ENCODE peak calls at places on chromosomes 6 and 20, in five cellular contexts. One of them, this sample, is unnamed.

GRCh38 chr6:84645563-84646266 is 118.7 kb downstream of the TBX18 start:
- DNase-seq in stimulated activated naive CD8-positive, alpha-beta T cell treated with anti-CD3 and anti-CD28 coated beads, Interleukin-15, Interleukin-2, amounts not matched to agents 100 U/mL and 50 U/mL, for 24 hours: no peak
- DNase-seq in T-helper 9 cell: no peak
- DNase-seq in NCI-H1105: no peak
- DNase-seq in GM10248: no peak
- DNase-seq in this sample: no peak

GRCh38 chr6:139587469-139587868 is 213.0 kb upstream of the CITED2 start:
- DNase-seq in stimulated activated naive CD8-positive, alpha-beta T cell treated with anti-CD3 and anti-CD28 coated beads, Interleukin-15, Interleukin-2, amounts not matched to agents 100 U/mL and 50 U/mL, for 24 hours: no peak
- DNase-seq in T-helper 9 cell: no peak
- DNase-seq in NCI-H1105: no peak
- DNase-seq in GM10248: no peak
- DNase-seq in this sample: no peak

GRCh38 chr20:43982016-43982415 is 67.4 kb downstream of the TOX2 start:
- DNase-seq in stimulated activated naive CD8-positive, alpha-beta T cell treated with anti-CD3 and anti-CD28 coated beads, Interleukin-15, Interleukin-2, amounts not matched to agents 100 U/mL and 50 U/mL, for 24 hours: no peak
- DNase-seq in T-helper 9 cell: no peak
- DNase-seq in NCI-H1105: no peak
- DNase-seq in GM10248: no peak
- DNase-seq in this sample: no peak

GRCh38 chr6:41921712-41921998 is 356 bp downstream of the BYSL start:
- DNase-seq in stimulated activated naive CD8-positive, alpha-beta T cell treated with anti-CD3 and anti-CD28 coated beads, Interleukin-15, Interleukin-2, amounts not matched to agents 100 U/mL and 50 U/mL, for 24 hours: no peak
- DNase-seq in T-helper 9 cell: no peak
- DNase-seq in NCI-H1105: no peak
- DNase-seq in GM10248: no peak
- DNase-seq in this sample: no peak

GRCh38 chr6:52362443-52363221 is 681 bp downstream of the PAQR8 start:
- DNase-seq in stimulated activated naive CD8-positive, alpha-beta T cell treated with anti-CD3 and anti-CD28 coated beads, Interleukin-15, Interleukin-2, amounts not matched to agents 100 U/mL and 50 U/mL, for 24 hours: peak
- DNase-seq in T-helper 9 cell: peak
- DNase-seq in NCI-H1105: peak
- DNase-seq in GM10248: peak
- DNase-seq in this sample: no peak

GRCh38 chr6:81683928-81684327 is 68.6 kb downstream of the TENT5A start:
- DNase-seq in stimulated activated naive CD8-positive, alpha-beta T cell treated with anti-CD3 and anti-CD28 coated beads, Interleukin-15, Interleukin-2, amounts not matched to agents 100 U/mL and 50 U/mL, for 24 hours: no peak
- DNase-seq in T-helper 9 cell: no peak
- DNase-seq in NCI-H1105: no peak
- DNase-seq in GM10248: no peak
- DNase-seq in this sample: no peak

GRCh38 chr20:47248448-47248966 is 108.0 kb downstream of the ZMYND8 start:
- DNase-seq in stimulated activated naive CD8-positive, alpha-beta T cell treated with anti-CD3 and anti-CD28 coated beads, Interleukin-15, Interleukin-2, amounts not matched to agents 100 U/mL and 50 U/mL, for 24 hours: no peak
- DNase-seq in T-helper 9 cell: no peak
- DNase-seq in NCI-H1105: no peak
- DNase-seq in GM10248: no peak
- DNase-seq in this sample: no peak

GRCh38 chr20:7993238-7993637 is 26.3 kb downstream of the TMX4 start:
- DNase-seq in stimulated activated naive CD8-positive, alpha-beta T cell treated with anti-CD3 and anti-CD28 coated beads, Interleukin-15, Interleukin-2, amounts not matched to agents 100 U/mL and 50 U/mL, for 24 hours: no peak
- DNase-seq in T-helper 9 cell: no peak
- DNase-seq in NCI-H1105: no peak
- DNase-seq in GM10248: no peak
- DNase-seq in this sample: no peak

GRCh38 chr6:138539882-138540281 is 40.6 kb upstream of the NHSL1 start:
- DNase-seq in stimulated activated naive CD8-positive, alpha-beta T cell treated with anti-CD3 and anti-CD28 coated beads, Interleukin-15, Interleukin-2, amounts not matched to agents 100 U/mL and 50 U/mL, for 24 hours: no peak
- DNase-seq in T-helper 9 cell: no peak
- DNase-seq in NCI-H1105: no peak
- DNase-seq in GM10248: no peak
- DNase-seq in this sample: no peak

GRCh38 chr6:55886185-55886836 is 10.9 kb upstream of the BMP5 start:
- DNase-seq in stimulated activated naive CD8-positive, alpha-beta T cell treated with anti-CD3 and anti-CD28 coated beads, Interleukin-15, Interleukin-2, amounts not matched to agents 100 U/mL and 50 U/mL, for 24 hours: no peak
- DNase-seq in T-helper 9 cell: no peak
- DNase-seq in NCI-H1105: peak
- DNase-seq in GM10248: no peak
- DNase-seq in this sample: peak

GRCh38 chr20:56893206-56893605 is 264.1 kb downstream of the TFAP2C start:
- DNase-seq in stimulated activated naive CD8-positive, alpha-beta T cell treated with anti-CD3 and anti-CD28 coated beads, Interleukin-15, Interleukin-2, amounts not matched to agents 100 U/mL and 50 U/mL, for 24 hours: peak
- DNase-seq in T-helper 9 cell: no peak
- DNase-seq in NCI-H1105: no peak
- DNase-seq in GM10248: no peak
- DNase-seq in this sample: no peak

GRCh38 chr6:29516108-29516507 is 28.4 kb upstream of the MAS1L start:
- DNase-seq in stimulated activated naive CD8-positive, alpha-beta T cell treated with anti-CD3 and anti-CD28 coated beads, Interleukin-15, Interleukin-2, amounts not matched to agents 100 U/mL and 50 U/mL, for 24 hours: peak
- DNase-seq in T-helper 9 cell: no peak
- DNase-seq in NCI-H1105: no peak
- DNase-seq in GM10248: no peak
- DNase-seq in this sample: peak

GRCh38 chr6:152268846-152269442 is 368.2 kb downstream of the SYNE1 start:
- DNase-seq in stimulated activated naive CD8-positive, alpha-beta T cell treated with anti-CD3 and anti-CD28 coated beads, Interleukin-15, Interleukin-2, amounts not matched to agents 100 U/mL and 50 U/mL, for 24 hours: no peak
- DNase-seq in T-helper 9 cell: no peak
- DNase-seq in NCI-H1105: no peak
- DNase-seq in GM10248: no peak
- DNase-seq in this sample: no peak

GRCh38 chr6:70124882-70125535 is 177.9 kb downstream of the COL9A1 start:
- DNase-seq in stimulated activated naive CD8-positive, alpha-beta T cell treated with anti-CD3 and anti-CD28 coated beads, Interleukin-15, Interleukin-2, amounts not matched to agents 100 U/mL and 50 U/mL, for 24 hours: no peak
- DNase-seq in T-helper 9 cell: no peak
- DNase-seq in NCI-H1105: no peak
- DNase-seq in GM10248: no peak
- DNase-seq in this sample: no peak

GRCh38 chr6:10384064-10384317 is 30.9 kb downstream of the TFAP2A start:
- DNase-seq in stimulated activated naive CD8-positive, alpha-beta T cell treated with anti-CD3 and anti-CD28 coated beads, Interleukin-15, Interleukin-2, amounts not matched to agents 100 U/mL and 50 U/mL, for 24 hours: no peak
- DNase-seq in T-helper 9 cell: no peak
- DNase-seq in NCI-H1105: no peak
- DNase-seq in GM10248: no peak
- DNase-seq in this sample: no peak

GRCh38 chr6:148523051-148523450 is 180.4 kb downstream of the SASH1 start:
- DNase-seq in stimulated activated naive CD8-positive, alpha-beta T cell treated with anti-CD3 and anti-CD28 coated beads, Interleukin-15, Interleukin-2, amounts not matched to agents 100 U/mL and 50 U/mL, for 24 hours: no peak
- DNase-seq in T-helper 9 cell: no peak
- DNase-seq in NCI-H1105: no peak
- DNase-seq in GM10248: no peak
- DNase-seq in this sample: no peak

GRCh38 chr6:116218172-116218633 is 35.7 kb downstream of the TSPYL4 start:
- DNase-seq in stimulated activated naive CD8-positive, alpha-beta T cell treated with anti-CD3 and anti-CD28 coated beads, Interleukin-15, Interleukin-2, amounts not matched to agents 100 U/mL and 50 U/mL, for 24 hours: no peak
- DNase-seq in T-helper 9 cell: no peak
- DNase-seq in NCI-H1105: no peak
- DNase-seq in GM10248: no peak
- DNase-seq in this sample: no peak

GRCh38 chr6:45531999-45532605 is 154.4 kb upstream of the SUPT3H start:
- DNase-seq in stimulated activated naive CD8-positive, alpha-beta T cell treated with anti-CD3 and anti-CD28 coated beads, Interleukin-15, Interleukin-2, amounts not matched to agents 100 U/mL and 50 U/mL, for 24 hours: no peak
- DNase-seq in T-helper 9 cell: no peak
- DNase-seq in NCI-H1105: no peak
- DNase-seq in GM10248: no peak
- DNase-seq in this sample: no peak

GRCh38 chr20:46951405-46951804 is 56.8 kb downstream of the EYA2 start:
- DNase-seq in stimulated activated naive CD8-positive, alpha-beta T cell treated with anti-CD3 and anti-CD28 coated beads, Interleukin-15, Interleukin-2, amounts not matched to agents 100 U/mL and 50 U/mL, for 24 hours: no peak
- DNase-seq in T-helper 9 cell: no peak
- DNase-seq in NCI-H1105: no peak
- DNase-seq in GM10248: no peak
- DNase-seq in this sample: no peak

GRCh38 chr6:17714879-17715860 is 8.4 kb upstream of the NUP153 start:
- DNase-seq in stimulated activated naive CD8-positive, alpha-beta T cell treated with anti-CD3 and anti-CD28 coated beads, Interleukin-15, Interleukin-2, amounts not matched to agents 100 U/mL and 50 U/mL, for 24 hours: peak
- DNase-seq in T-helper 9 cell: no peak
- DNase-seq in NCI-H1105: no peak
- DNase-seq in GM10248: peak
- DNase-seq in this sample: no peak

GRCh38 chr6:107019047-107019446 is 9.0 kb upstream of the MTRES1 start:
- DNase-seq in stimulated activated naive CD8-positive, alpha-beta T cell treated with anti-CD3 and anti-CD28 coated beads, Interleukin-15, Interleukin-2, amounts not matched to agents 100 U/mL and 50 U/mL, for 24 hours: no peak
- DNase-seq in T-helper 9 cell: no peak
- DNase-seq in NCI-H1105: no peak
- DNase-seq in GM10248: no peak
- DNase-seq in this sample: no peak